ENCODE peak calls at places on chromosomes 1 and 21, in five cellular contexts. One of them, this sample, is unnamed.

GRCh38 chr1:64080947-64081562 is 122.4 kb upstream of the UBE2U start:
- DNase-seq in mesendoderm: no peak
- DNase-seq in IMR-90: peak; percentile 61
- DNase-seq in neuronal stem cell: no peak
- DNase-seq in mesenchymal stem cell: peak; percentile 57
- DNase-seq in this sample: no peak

GRCh38 chr1:71071720-71072119 is 9.1 kb downstream of the ZRANB2 start:
- DNase-seq in mesendoderm: no peak
- DNase-seq in IMR-90: no peak
- DNase-seq in neuronal stem cell: no peak
- DNase-seq in mesenchymal stem cell: no peak
- DNase-seq in this sample: no peak

GRCh38 chr21:29520146-29520545 is 221.4 kb downstream of the BACH1 start:
- DNase-seq in mesendoderm: no peak
- DNase-seq in IMR-90: no peak
- DNase-seq in neuronal stem cell: no peak
- DNase-seq in mesenchymal stem cell: no peak
- DNase-seq in this sample: no peak

GRCh38 chr1:212607206-212607923 is 1.2 kb upstream of the ATF3 start:
- DNase-seq in mesendoderm: no peak
- DNase-seq in IMR-90: no peak
- DNase-seq in neuronal stem cell: no peak
- DNase-seq in mesenchymal stem cell: peak; percentile 64
- DNase-seq in this sample: no peak

GRCh38 chr1:111197598-111198289 is 2.7 kb downstream of the DENND2D start:
- DNase-seq in mesendoderm: peak; percentile 86
- DNase-seq in IMR-90: peak; percentile 4
- DNase-seq in neuronal stem cell: no peak
- DNase-seq in mesenchymal stem cell: peak; percentile 33
- DNase-seq in this sample: peak; percentile 85

GRCh38 chr1:82258887-82259286 is 458.2 kb downstream of the ADGRL2 start:
- DNase-seq in mesendoderm: no peak
- DNase-seq in IMR-90: no peak
- DNase-seq in neuronal stem cell: no peak
- DNase-seq in mesenchymal stem cell: no peak
- DNase-seq in this sample: no peak

GRCh38 chr1:21594935-21595897 is 73.9 kb downstream of the RAP1GAP start:
- DNase-seq in mesendoderm: peak; percentile 72
- DNase-seq in IMR-90: peak; percentile 36
- DNase-seq in neuronal stem cell: peak; percentile 44
- DNase-seq in mesenchymal stem cell: peak; percentile 64
- DNase-seq in this sample: peak; percentile 78

GRCh38 chr1:19616489-19616888 is 27.6 kb upstream of the NBL1 start:
- DNase-seq in mesendoderm: no peak
- DNase-seq in IMR-90: peak; percentile 69
- DNase-seq in neuronal stem cell: no peak
- DNase-seq in mesenchymal stem cell: peak; percentile 29
- DNase-seq in this sample: no peak

GRCh38 chr1:2314297-2314802 is 77.0 kb downstream of the MORN1 start:
- DNase-seq in mesendoderm: peak; percentile 93
- DNase-seq in IMR-90: peak; percentile 36
- DNase-seq in neuronal stem cell: peak; percentile 73
- DNase-seq in mesenchymal stem cell: peak; percentile 83
- DNase-seq in this sample: peak; percentile 80

GRCh38 chr1:29554208-29554778 is 318.0 kb downstream of the PTPRU start:
- DNase-seq in mesendoderm: no peak
- DNase-seq in IMR-90: no peak
- DNase-seq in neuronal stem cell: no peak
- DNase-seq in mesenchymal stem cell: no peak
- DNase-seq in this sample: no peak

GRCh38 chr1:52751589-52752306 is 25.5 kb downstream of the ZYG11B start:
- DNase-seq in mesendoderm: no peak
- DNase-seq in IMR-90: peak; percentile 60
- DNase-seq in neuronal stem cell: no peak
- DNase-seq in mesenchymal stem cell: peak; percentile 41
- DNase-seq in this sample: no peak

GRCh38 chr1:177053648-177054047 is 110.9 kb downstream of the ASTN1 start:
- DNase-seq in mesendoderm: no peak
- DNase-seq in IMR-90: no peak
- DNase-seq in neuronal stem cell: no peak
- DNase-seq in mesenchymal stem cell: no peak
- DNase-seq in this sample: no peak

GRCh38 chr1:22854688-22855565 is 117.7 kb downstream of the LACTBL1 start:
- DNase-seq in mesendoderm: peak; percentile 84
- DNase-seq in IMR-90: no peak
- DNase-seq in neuronal stem cell: no peak
- DNase-seq in mesenchymal stem cell: no peak
- DNase-seq in this sample: no peak

GRCh38 chr1:209491897-209492296 is 91.6 kb upstream of the CAMK1G start:
- DNase-seq in mesendoderm: peak; percentile 88
- DNase-seq in IMR-90: no peak
- DNase-seq in neuronal stem cell: no peak
- DNase-seq in mesenchymal stem cell: no peak
- DNase-seq in this sample: peak; percentile 5

GRCh38 chr1:213041443-213041842 is 9.6 kb upstream of the RPS6KC1 start:
- DNase-seq in mesendoderm: no peak
- DNase-seq in IMR-90: peak; percentile 77
- DNase-seq in neuronal stem cell: no peak
- DNase-seq in mesenchymal stem cell: peak; percentile 63
- DNase-seq in this sample: no peak

GRCh38 chr1:47804127-47804526 is 193.1 kb downstream of the TRABD2B start:
- DNase-seq in mesendoderm: peak; percentile 34
- DNase-seq in IMR-90: no peak
- DNase-seq in neuronal stem cell: no peak
- DNase-seq in mesenchymal stem cell: no peak
- DNase-seq in this sample: no peak

GRCh38 chr1:154186177-154186576 is 5.7 kb downstream of the TPM3 start:
- DNase-seq in mesendoderm: peak; percentile 79
- DNase-seq in IMR-90: peak; percentile 49
- DNase-seq in neuronal stem cell: no peak
- DNase-seq in mesenchymal stem cell: peak; percentile 37
- DNase-seq in this sample: peak; percentile 72

GRCh38 chr1:112558634-112559033 is 49.9 kb downstream of the WNT2B start:
- DNase-seq in mesendoderm: no peak
- DNase-seq in IMR-90: no peak
- DNase-seq in neuronal stem cell: peak; percentile 39
- DNase-seq in mesenchymal stem cell: peak; percentile 62
- DNase-seq in this sample: no peak

GRCh38 chr1:22930235-22930912 is 42.3 kb downstream of the LACTBL1 start:
- DNase-seq in mesendoderm: peak; percentile 77
- DNase-seq in IMR-90: peak; percentile 17
- DNase-seq in neuronal stem cell: peak; percentile 75
- DNase-seq in mesenchymal stem cell: peak; percentile 51
- DNase-seq in this sample: peak; percentile 84

GRCh38 chr1:229752679-229753078 is 126.6 kb downstream of the URB2 start:
- DNase-seq in mesendoderm: no peak
- DNase-seq in IMR-90: no peak
- DNase-seq in neuronal stem cell: no peak
- DNase-seq in mesenchymal stem cell: no peak
- DNase-seq in this sample: no peak

GRCh38 chr1:19096990-19097389 is 113.1 kb downstream of the UBR4 start:
- DNase-seq in mesendoderm: no peak
- DNase-seq in IMR-90: no peak
- DNase-seq in neuronal stem cell: no peak
- DNase-seq in mesenchymal stem cell: no peak
- DNase-seq in this sample: no peak

GRCh38 chr1:31181515-31182343 is 58.0 kb downstream of the NKAIN1 start:
- DNase-seq in mesendoderm: peak; percentile 55
- DNase-seq in IMR-90: no peak
- DNase-seq in neuronal stem cell: no peak
- DNase-seq in mesenchymal stem cell: peak; percentile 37
- DNase-seq in this sample: peak; percentile 82

GRCh38 chr1:203036537-203036936 is 10.2 kb downstream of the PPFIA4 start:
- DNase-seq in mesendoderm: no peak
- DNase-seq in IMR-90: no peak
- DNase-seq in neuronal stem cell: no peak
- DNase-seq in mesenchymal stem cell: no peak
- DNase-seq in this sample: no peak

GRCh38 chr1:3073520-3074296 is 4.7 kb downstream of the PRDM16 start:
- DNase-seq in mesendoderm: no peak
- DNase-seq in IMR-90: no peak
- DNase-seq in neuronal stem cell: no peak
- DNase-seq in mesenchymal stem cell: no peak
- DNase-seq in this sample: no peak

GRCh38 chr1:59039551-59039950 is 255.7 kb upstream of the JUN start:
- DNase-seq in mesendoderm: no peak
- DNase-seq in IMR-90: no peak
- DNase-seq in neuronal stem cell: no peak
- DNase-seq in mesenchymal stem cell: no peak
- DNase-seq in this sample: no peak

GRCh38 chr1:115748396-115749130 is 20.0 kb downstream of the CASQ2 start:
- DNase-seq in mesendoderm: peak; percentile 67
- DNase-seq in IMR-90: peak; percentile 67
- DNase-seq in neuronal stem cell: no peak
- DNase-seq in mesenchymal stem cell: peak; percentile 93
- DNase-seq in this sample: no peak

GRCh38 chr1:230503741-230504140 is 77.6 kb upstream of the PGBD5 start:
- DNase-seq in mesendoderm: no peak
- DNase-seq in IMR-90: no peak
- DNase-seq in neuronal stem cell: no peak
- DNase-seq in mesenchymal stem cell: no peak
- DNase-seq in this sample: no peak

GRCh38 chr1:6033986-6034749 is 11.5 kb upstream of the KCNAB2 start:
- DNase-seq in mesendoderm: peak; percentile 66
- DNase-seq in IMR-90: peak; percentile 9
- DNase-seq in neuronal stem cell: no peak
- DNase-seq in mesenchymal stem cell: peak; percentile 19
- DNase-seq in this sample: peak; percentile 87

GRCh38 chr1:171884475-171884874 is 43.2 kb downstream of the DNM3 start:
- DNase-seq in mesendoderm: no peak
- DNase-seq in IMR-90: no peak
- DNase-seq in neuronal stem cell: no peak
- DNase-seq in mesenchymal stem cell: no peak
- DNase-seq in this sample: no peak

GRCh38 chr1:27961646-27962221 is 2.0 kb downstream of the XKR8 start:
- DNase-seq in mesendoderm: no peak
- DNase-seq in IMR-90: no peak
- DNase-seq in neuronal stem cell: no peak
- DNase-seq in mesenchymal stem cell: no peak
- DNase-seq in this sample: peak; percentile 45

GRCh38 chr1:228160201-228160761 is 5.3 kb upstream of the IBA57 start:
- DNase-seq in mesendoderm: no peak
- DNase-seq in IMR-90: no peak
- DNase-seq in neuronal stem cell: no peak
- DNase-seq in mesenchymal stem cell: no peak
- DNase-seq in this sample: no peak
- H3K4me2 ChIP-seq in mesendoderm: no peak overlapping the region
- H3K4me2 ChIP-seq in IMR-90: no peak overlapping the region
- H3K4me2 ChIP-seq in neuronal stem cell: no peak overlapping the region
- H3K4me2 ChIP-seq in mesenchymal stem cell: no peak overlapping the region
- H3K4me2 ChIP-seq in this sample: no peak overlapping the region

GRCh38 chr1:246951413-246951812 is 19.7 kb upstream of the AHCTF1 start:
- DNase-seq in mesendoderm: no peak
- DNase-seq in IMR-90: no peak
- DNase-seq in neuronal stem cell: no peak
- DNase-seq in mesenchymal stem cell: no peak
- DNase-seq in this sample: no peak
- H4K8ac ChIP-seq in mesendoderm: no peak overlapping the region
- H4K8ac ChIP-seq in IMR-90: no peak overlapping the region
- H4K8ac ChIP-seq in neuronal stem cell: no peak overlapping the region
- H4K8ac ChIP-seq in mesenchymal stem cell: no peak overlapping the region
- H4K8ac ChIP-seq in this sample: no peak overlapping the region

GRCh38 chr1:15835205-15835740 is 12.2 kb upstream of the SPEN start:
- DNase-seq in mesendoderm: no peak
- DNase-seq in IMR-90: no peak
- DNase-seq in neuronal stem cell: no peak
- DNase-seq in mesenchymal stem cell: no peak
- DNase-seq in this sample: no peak
- H2AK5ac ChIP-seq in mesendoderm: peak overlapping the region; percentile 59
- H2AK5ac ChIP-seq in IMR-90: peak overlapping the region; percentile 76
- H2AK5ac ChIP-seq in neuronal stem cell: peak overlapping the region; percentile 92
- H2AK5ac ChIP-seq in mesenchymal stem cell: peak overlapping the region; percentile 99
- H2AK5ac ChIP-seq in this sample: no peak overlapping the region

DNA sequence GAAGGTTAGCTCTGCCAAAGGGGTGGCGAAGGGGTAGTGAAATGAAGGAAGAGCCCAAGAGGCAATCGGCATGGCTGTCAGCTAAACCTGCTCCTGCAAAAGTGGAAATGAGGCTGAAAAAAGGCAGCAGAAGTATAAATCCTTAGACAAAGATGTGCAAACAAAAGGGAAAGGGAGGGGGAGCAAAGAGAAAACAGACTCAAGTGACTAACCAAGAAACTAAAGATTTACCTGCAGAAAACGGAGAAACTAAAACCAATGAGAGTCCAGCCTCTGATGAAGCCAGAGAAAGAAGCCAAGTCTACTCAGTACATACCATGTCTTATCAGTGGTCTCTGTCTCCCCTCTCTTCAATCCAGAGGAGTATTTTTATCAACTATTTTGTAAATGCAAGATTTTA is 25.4 kb downstream of the SCAF4 start:
- DNase-seq in mesendoderm: no peak
- DNase-seq in IMR-90: no peak
- DNase-seq in neuronal stem cell: no peak
- DNase-seq in mesenchymal stem cell: no peak
- DNase-seq in this sample: no peak
- H3K4me2 ChIP-seq in mesendoderm: no peak overlapping the region
- H3K4me2 ChIP-seq in IMR-90: no peak overlapping the region
- H3K4me2 ChIP-seq in neuronal stem cell: no peak overlapping the region
- H3K4me2 ChIP-seq in mesenchymal stem cell: no peak overlapping the region
- H3K4me2 ChIP-seq in this sample: no peak overlapping the region

GRCh38 chr21:42878993-42879787 is at the start of gene WDR4:
- DNase-seq in mesendoderm: peak; percentile 99
- DNase-seq in IMR-90: peak; percentile 97
- DNase-seq in neuronal stem cell: peak; percentile 97
- DNase-seq in mesenchymal stem cell: peak; percentile 97
- DNase-seq in this sample: peak; percentile 98
- H4K8ac ChIP-seq in mesendoderm: no peak within 1 kb of the TSS
- H4K8ac ChIP-seq in IMR-90: peak within 1 kb of the TSS; percentile 55
- H4K8ac ChIP-seq in neuronal stem cell: no peak within 1 kb of the TSS
- H4K8ac ChIP-seq in mesenchymal stem cell: peak within 1 kb of the TSS; percentile 87
- H4K8ac ChIP-seq in this sample: no peak within 1 kb of the TSS

DNA sequence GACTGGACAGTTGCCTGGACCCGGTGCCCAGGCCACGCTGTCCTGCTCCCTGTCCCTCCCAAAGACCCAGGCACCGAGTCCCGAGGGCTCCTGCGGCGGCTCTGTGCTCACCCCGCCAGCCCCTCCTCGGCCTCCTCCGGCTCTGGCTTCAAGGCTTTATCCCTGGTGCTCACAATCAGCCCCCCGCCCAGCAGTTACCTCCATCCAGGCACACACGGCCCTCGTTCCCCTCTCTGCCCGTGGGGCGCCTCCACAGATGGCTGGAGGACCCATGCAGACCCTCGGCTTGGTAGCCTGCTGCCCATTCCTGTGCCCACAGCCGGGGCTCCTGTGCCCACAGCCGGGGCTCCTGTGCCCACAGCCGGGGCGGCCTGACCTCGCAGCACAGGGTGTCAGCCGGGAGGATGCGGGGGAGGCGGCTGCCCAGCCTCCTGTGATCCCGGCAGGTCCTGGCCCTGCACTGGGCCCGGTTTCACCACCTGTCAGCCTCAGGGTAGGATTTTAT is 52.3 kb upstream of the COL18A1 start:
- DNase-seq in mesendoderm: no peak
- DNase-seq in IMR-90: no peak
- DNase-seq in neuronal stem cell: no peak
- DNase-seq in mesenchymal stem cell: no peak
- DNase-seq in this sample: no peak
- H2AK5ac ChIP-seq in mesendoderm: no peak overlapping the region
- H2AK5ac ChIP-seq in IMR-90: no peak overlapping the region
- H2AK5ac ChIP-seq in neuronal stem cell: no peak overlapping the region
- H2AK5ac ChIP-seq in mesenchymal stem cell: peak overlapping the region; percentile 22
- H2AK5ac ChIP-seq in this sample: no peak overlapping the region

This sample was measured in H9.